ENCODE peak calls at places on chromosome 4, in six cellular contexts. One of them, this sample, is unnamed.

GRCh38 chr4:174467107-174467506 is 55.2 kb downstream of the HPGD start:
- DNase-seq in psoas muscle: no peak
- DNase-seq in ascending aorta: no peak
- DNase-seq in neural crest cell: no peak
- DNase-seq in BJ: no peak
- DNase-seq in glutamatergic neuron: no peak
- DNase-seq in this sample: no peak

GRCh38 chr4:76856183-76856969 is 41.6 kb downstream of the SOWAHB start:
- DNase-seq in psoas muscle: no peak
- DNase-seq in ascending aorta: no peak
- DNase-seq in neural crest cell: peak
- DNase-seq in BJ: peak
- DNase-seq in glutamatergic neuron: no peak
- DNase-seq in this sample: no peak

GRCh38 chr4:19005211-19005610 is 983.7 kb upstream of the LCORL start:
- DNase-seq in psoas muscle: no peak
- DNase-seq in ascending aorta: no peak
- DNase-seq in neural crest cell: no peak
- DNase-seq in BJ: peak
- DNase-seq in glutamatergic neuron: no peak
- DNase-seq in this sample: no peak

GRCh38 chr4:38659346-38659745 is 4.7 kb upstream of the KLF3 start:
- DNase-seq in psoas muscle: no peak
- DNase-seq in ascending aorta: no peak
- DNase-seq in neural crest cell: no peak
- DNase-seq in BJ: no peak
- DNase-seq in glutamatergic neuron: no peak
- DNase-seq in this sample: no peak

GRCh38 chr4:186725422-186726149 is 1.9 kb upstream of the FAT1 start:
- DNase-seq in psoas muscle: peak
- DNase-seq in ascending aorta: peak
- DNase-seq in neural crest cell: peak
- DNase-seq in BJ: no peak
- DNase-seq in glutamatergic neuron: peak
- DNase-seq in this sample: no peak

GRCh38 chr4:53593765-53594164 is 2.5 kb upstream of the LNX1 start:
- DNase-seq in psoas muscle: no peak
- DNase-seq in ascending aorta: no peak
- DNase-seq in neural crest cell: no peak
- DNase-seq in BJ: no peak
- DNase-seq in glutamatergic neuron: no peak
- DNase-seq in this sample: no peak

GRCh38 chr4:130165381-130165780 is 1069.4 kb downstream of the C4orf33 start:
- DNase-seq in psoas muscle: no peak
- DNase-seq in ascending aorta: no peak
- DNase-seq in neural crest cell: no peak
- DNase-seq in BJ: no peak
- DNase-seq in glutamatergic neuron: no peak
- DNase-seq in this sample: no peak

GRCh38 chr4:112647785-112648184 is 10.8 kb downstream of the LARP7 start:
- DNase-seq in psoas muscle: no peak
- DNase-seq in ascending aorta: no peak
- DNase-seq in neural crest cell: no peak
- DNase-seq in BJ: no peak
- DNase-seq in glutamatergic neuron: no peak
- DNase-seq in this sample: no peak

GRCh38 chr4:70442474-70442873 is 29.5 kb upstream of the MUC7 start:
- DNase-seq in psoas muscle: no peak
- DNase-seq in ascending aorta: no peak
- DNase-seq in neural crest cell: no peak
- DNase-seq in BJ: no peak
- DNase-seq in glutamatergic neuron: no peak
- DNase-seq in this sample: no peak

GRCh38 chr4:70559216-70559830 is 32.7 kb upstream of the AMBN start:
- DNase-seq in psoas muscle: peak
- DNase-seq in ascending aorta: no peak
- DNase-seq in neural crest cell: peak
- DNase-seq in BJ: no peak
- DNase-seq in glutamatergic neuron: peak
- DNase-seq in this sample: peak

GRCh38 chr4:26410385-26411293 is 79.6 kb downstream of the CCKAR start:
- DNase-seq in psoas muscle: no peak
- DNase-seq in ascending aorta: no peak
- DNase-seq in neural crest cell: peak
- DNase-seq in BJ: peak
- DNase-seq in glutamatergic neuron: no peak
- DNase-seq in this sample: no peak

GRCh38 chr4:99679976-99680375 is 22.3 kb upstream of the C4orf54 start:
- DNase-seq in psoas muscle: no peak
- DNase-seq in ascending aorta: no peak
- DNase-seq in neural crest cell: no peak
- DNase-seq in BJ: no peak
- DNase-seq in glutamatergic neuron: no peak
- DNase-seq in this sample: no peak

GRCh38 chr4:113641025-113641431 is 120.5 kb downstream of the CAMK2D start:
- DNase-seq in psoas muscle: no peak
- DNase-seq in ascending aorta: no peak
- DNase-seq in neural crest cell: no peak
- DNase-seq in BJ: no peak
- DNase-seq in glutamatergic neuron: no peak
- DNase-seq in this sample: no peak

GRCh38 chr4:137310593-137311490 is 221.5 kb downstream of the PCDH18 start:
- DNase-seq in psoas muscle: no peak
- DNase-seq in ascending aorta: no peak
- DNase-seq in neural crest cell: no peak
- DNase-seq in BJ: peak
- DNase-seq in glutamatergic neuron: no peak
- DNase-seq in this sample: peak

GRCh38 chr4:98287328-98287727 is 26.1 kb downstream of the RAP1GDS1 start:
- DNase-seq in psoas muscle: no peak
- DNase-seq in ascending aorta: no peak
- DNase-seq in neural crest cell: no peak
- DNase-seq in BJ: no peak
- DNase-seq in glutamatergic neuron: no peak
- DNase-seq in this sample: no peak

GRCh38 chr4:37685211-37685725 is 908 bp downstream of the RELL1 start:
- DNase-seq in psoas muscle: no peak
- DNase-seq in ascending aorta: no peak
- DNase-seq in neural crest cell: no peak
- DNase-seq in BJ: peak
- DNase-seq in glutamatergic neuron: no peak
- DNase-seq in this sample: peak

GRCh38 chr4:174214102-174214878 is 69.2 kb downstream of the FBXO8 start:
- DNase-seq in psoas muscle: no peak
- DNase-seq in ascending aorta: no peak
- DNase-seq in neural crest cell: no peak
- DNase-seq in BJ: no peak
- DNase-seq in glutamatergic neuron: peak
- DNase-seq in this sample: no peak

GRCh38 chr4:88892646-88893045 is 164.3 kb downstream of the FAM13A start:
- DNase-seq in psoas muscle: no peak
- DNase-seq in ascending aorta: no peak
- DNase-seq in neural crest cell: no peak
- DNase-seq in BJ: no peak
- DNase-seq in glutamatergic neuron: no peak
- DNase-seq in this sample: no peak

GRCh38 chr4:127586922-127587571 is 45.7 kb upstream of the INTU start:
- DNase-seq in psoas muscle: no peak
- DNase-seq in ascending aorta: no peak
- DNase-seq in neural crest cell: no peak
- DNase-seq in BJ: no peak
- DNase-seq in glutamatergic neuron: no peak
- DNase-seq in this sample: peak

GRCh38 chr4:89397464-89397863 is 89.9 kb upstream of the GPRIN3 start:
- DNase-seq in psoas muscle: no peak
- DNase-seq in ascending aorta: no peak
- DNase-seq in neural crest cell: no peak
- DNase-seq in BJ: no peak
- DNase-seq in glutamatergic neuron: no peak
- DNase-seq in this sample: no peak

GRCh38 chr4:174496631-174497442 is 25.5 kb downstream of the HPGD start:
- DNase-seq in psoas muscle: no peak
- DNase-seq in ascending aorta: no peak
- DNase-seq in neural crest cell: no peak
- DNase-seq in BJ: no peak
- DNase-seq in glutamatergic neuron: no peak
- DNase-seq in this sample: no peak

GRCh38 chr4:3436798-3437581 is 4.8 kb upstream of the HGFAC start:
- DNase-seq in psoas muscle: peak
- DNase-seq in ascending aorta: peak
- DNase-seq in neural crest cell: no peak
- DNase-seq in BJ: no peak
- DNase-seq in glutamatergic neuron: no peak
- DNase-seq in this sample: peak

GRCh38 chr4:155629183-155629825 is 37.3 kb upstream of the GUCY1A1 start:
- DNase-seq in psoas muscle: no peak
- DNase-seq in ascending aorta: no peak
- DNase-seq in neural crest cell: no peak
- DNase-seq in BJ: no peak
- DNase-seq in glutamatergic neuron: no peak
- DNase-seq in this sample: no peak

GRCh38 chr4:47482326-47482725 is 2.7 kb upstream of the ATP10D start:
- DNase-seq in psoas muscle: no peak
- DNase-seq in ascending aorta: no peak
- DNase-seq in neural crest cell: no peak
- DNase-seq in BJ: no peak
- DNase-seq in glutamatergic neuron: no peak
- DNase-seq in this sample: no peak

GRCh38 chr4:6754481-6755087 is 27.9 kb upstream of the KIAA0232 start:
- DNase-seq in psoas muscle: no peak
- DNase-seq in ascending aorta: no peak
- DNase-seq in neural crest cell: no peak
- DNase-seq in BJ: no peak
- DNase-seq in glutamatergic neuron: no peak
- DNase-seq in this sample: no peak

GRCh38 chr4:170391066-170391754 is 301.5 kb upstream of the AADAT start:
- DNase-seq in psoas muscle: no peak
- DNase-seq in ascending aorta: no peak
- DNase-seq in neural crest cell: no peak
- DNase-seq in BJ: peak
- DNase-seq in glutamatergic neuron: no peak
- DNase-seq in this sample: no peak

GRCh38 chr4:143369556-143369955 is 32.9 kb downstream of the GAB1 start:
- DNase-seq in psoas muscle: no peak
- DNase-seq in ascending aorta: no peak
- DNase-seq in neural crest cell: no peak
- DNase-seq in BJ: no peak
- DNase-seq in glutamatergic neuron: no peak
- DNase-seq in this sample: no peak

GRCh38 chr4:48369248-48369647 is 27.9 kb downstream of the SLAIN2 start:
- DNase-seq in psoas muscle: no peak
- DNase-seq in ascending aorta: no peak
- DNase-seq in neural crest cell: no peak
- DNase-seq in BJ: no peak
- DNase-seq in glutamatergic neuron: no peak
- DNase-seq in this sample: no peak

GRCh38 chr4:186037692-186038658 is 31.0 kb upstream of the TLR3 start:
- DNase-seq in psoas muscle: no peak
- DNase-seq in ascending aorta: no peak
- DNase-seq in neural crest cell: peak
- DNase-seq in BJ: peak
- DNase-seq in glutamatergic neuron: no peak
- DNase-seq in this sample: peak

DNA sequence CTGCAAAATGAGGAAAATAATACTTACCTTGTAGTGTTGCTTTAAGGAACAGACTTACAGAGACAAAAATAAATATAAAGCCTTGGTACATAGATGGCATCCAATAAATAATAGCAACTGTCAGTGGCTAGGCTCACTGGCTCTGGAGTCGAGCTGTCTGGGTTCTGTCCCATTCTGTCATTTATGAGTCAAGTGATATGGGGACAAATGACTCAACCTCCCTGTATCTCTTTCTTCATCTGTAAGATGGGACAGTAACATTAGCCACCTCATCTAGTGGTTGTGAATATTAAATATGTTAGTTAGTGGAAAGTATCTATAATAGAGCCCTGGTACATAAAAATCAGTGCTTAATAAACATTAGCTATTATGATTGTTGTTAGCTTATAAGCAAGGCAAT is 16.7 kb upstream of the GATB start:
- DNase-seq in psoas muscle: no peak
- DNase-seq in ascending aorta: no peak
- DNase-seq in neural crest cell: no peak
- DNase-seq in BJ: no peak
- DNase-seq in glutamatergic neuron: no peak
- DNase-seq in this sample: no peak
- TF ChIP-seq CTCF in psoas muscle: no peak
- TF ChIP-seq CTCF in ascending aorta: no peak
- TF ChIP-seq CTCF in neural crest cell: no peak
- TF ChIP-seq CTCF in BJ: no peak
- TF ChIP-seq CTCF in glutamatergic neuron: no peak
- TF ChIP-seq CTCF in this sample: no peak

DNA sequence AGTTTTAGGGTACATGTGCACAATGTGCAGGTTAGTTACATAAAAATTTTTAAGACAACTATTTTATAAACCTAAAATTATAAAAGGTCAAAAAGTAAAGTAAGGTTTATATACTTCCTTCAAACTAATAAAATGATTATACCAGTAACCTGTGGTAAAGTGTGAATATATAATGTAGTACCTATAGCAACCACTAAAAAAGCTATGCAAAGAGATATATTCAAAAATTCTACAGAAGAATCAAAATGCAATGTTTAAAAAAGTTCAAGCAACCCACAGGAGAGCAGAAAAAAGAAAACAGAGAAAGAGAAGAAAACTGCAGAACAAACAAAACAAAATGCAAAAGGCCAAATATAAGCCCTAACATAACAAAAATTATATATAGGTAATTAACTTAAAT is 379.5 kb upstream of the GALNTL6 start:
- DNase-seq in psoas muscle: no peak
- DNase-seq in ascending aorta: no peak
- DNase-seq in neural crest cell: no peak
- DNase-seq in BJ: no peak
- DNase-seq in glutamatergic neuron: no peak
- DNase-seq in this sample: no peak
- TF ChIP-seq CTCF in psoas muscle: no peak
- TF ChIP-seq CTCF in ascending aorta: no peak
- TF ChIP-seq CTCF in neural crest cell: peak
- TF ChIP-seq CTCF in BJ: no peak
- TF ChIP-seq CTCF in glutamatergic neuron: peak
- TF ChIP-seq CTCF in this sample: no peak

GRCh38 chr4:74830928-74831327 is 36.6 kb upstream of the BTC start:
- DNase-seq in psoas muscle: no peak
- DNase-seq in ascending aorta: no peak
- DNase-seq in neural crest cell: no peak
- DNase-seq in BJ: no peak
- DNase-seq in glutamatergic neuron: no peak
- DNase-seq in this sample: no peak
- TF ChIP-seq CTCF in psoas muscle: no peak
- TF ChIP-seq CTCF in ascending aorta: no peak
- TF ChIP-seq CTCF in neural crest cell: peak
- TF ChIP-seq CTCF in BJ: peak
- TF ChIP-seq CTCF in glutamatergic neuron: no peak
- TF ChIP-seq CTCF in this sample: no peak

DNA sequence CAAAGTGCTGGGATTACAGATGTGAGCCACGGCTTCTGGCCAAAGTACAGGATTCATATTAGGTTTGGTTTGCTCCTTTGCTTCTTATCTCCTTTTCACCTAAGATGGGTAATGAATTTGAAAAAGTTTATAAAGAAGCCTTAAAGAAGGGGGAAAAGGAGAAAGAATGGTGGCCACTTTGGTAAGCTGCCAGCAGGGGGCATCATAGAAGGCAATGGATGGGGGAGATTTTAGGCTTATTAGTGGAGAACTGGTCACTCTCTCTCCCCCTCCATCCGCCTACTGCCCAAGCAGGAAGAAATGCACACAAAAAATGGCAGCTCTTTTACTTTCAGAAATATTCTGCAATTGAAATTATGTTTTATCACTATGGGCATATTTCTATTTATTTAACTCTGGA is 32.0 kb downstream of the SPARCL1 start:
- DNase-seq in psoas muscle: no peak
- DNase-seq in ascending aorta: no peak
- DNase-seq in neural crest cell: peak
- DNase-seq in BJ: no peak
- DNase-seq in glutamatergic neuron: peak
- DNase-seq in this sample: no peak
- TF ChIP-seq CTCF in psoas muscle: peak
- TF ChIP-seq CTCF in ascending aorta: no peak
- TF ChIP-seq CTCF in neural crest cell: peak
- TF ChIP-seq CTCF in BJ: peak
- TF ChIP-seq CTCF in glutamatergic neuron: peak
- TF ChIP-seq CTCF in this sample: peak